ENCODE peak calls at places on chromosomes 16 and 17, in five cellular contexts. D is PC-3, I is ascending aorta, O is mesothelial cell of epicardium, P is GM06990. H is an unnamed sample.

GRCh38 chr16:71626018-71626857 is at the start of gene MARVELD3:
- DNase-seq in P (peak), I (no peak), D (peak), O (peak), H (peak)

GRCh38 chr17:48492401-48493298 is 38.2 kb downstream of the HOXB1 start:
- DNase-seq in P (peak), O (peak), I (no peak), D (peak), H (peak)

GRCh38 chr16:78175287-78175686 is 75.8 kb downstream of the WWOX start:
- DNase-seq in P (no peak), I (no peak), D (peak), O (no peak), H (no peak)

GRCh38 chr16:84024854-84025253 is 17.7 kb downstream of the SLC38A8 start:
- DNase-seq in D (peak), P (no peak), I (no peak), O (no peak), H (no peak)

GRCh38 chr16:75304521-75305363 is 53.3 kb upstream of the BCAR1 start:
- DNase-seq in P (peak), O (no peak), I (no peak), D (peak), H (no peak)

GRCh38 chr17:7293821-7294613 is 422 bp downstream of the YBX2 start:
- DNase-seq in P (no peak), D (no peak), I (no peak), O (no peak), H (no peak)

GRCh38 chr17:41678907-41679739 is 9.6 kb upstream of the EIF1 start:
- DNase-seq in I (no peak), D (peak), O (no peak), P (peak), H (no peak)

GRCh38 chr17:42642377-42642776 is 16.7 kb upstream of the TUBG2 start:
- DNase-seq in I (no peak), P (no peak), D (no peak), O (no peak), H (no peak)

GRCh38 chr17:82793974-82794620 is 42.2 kb downstream of the TBCD start:
- DNase-seq in I (no peak), D (no peak), P (no peak), O (no peak), H (no peak)

GRCh38 chr17:38358586-38359513 is 7.2 kb downstream of the SOCS7 start:
- DNase-seq in P (no peak), I (no peak), D (no peak), O (no peak), H (no peak)

GRCh38 chr17:65062168-65062915 is 5.8 kb upstream of the GNA13 start:
- DNase-seq in I (no peak), D (peak), P (no peak), O (no peak), H (no peak)

GRCh38 chr16:49455991-49456745 is 82.6 kb downstream of the C16orf78 start:
- DNase-seq in O (no peak), P (no peak), D (no peak), I (no peak), H (no peak)

GRCh38 chr16:89050868-89051311 is 42.8 kb upstream of the ACSF3 start:
- DNase-seq in P (no peak), I (no peak), O (no peak), D (no peak), H (no peak)

GRCh38 chr17:17141860-17142552 is 64.1 kb downstream of the PLD6 start:
- DNase-seq in I (no peak), O (peak), P (no peak), D (no peak), H (peak)

GRCh38 chr16:86772671-86773338 is 194.5 kb downstream of the FOXL1 start:
- DNase-seq in P (no peak), O (no peak), I (no peak), D (peak), H (no peak)

GRCh38 chr16:73232555-73233422 is 184.9 kb upstream of the ZFHX3 start:
- DNase-seq in O (peak), D (peak), I (no peak), P (no peak), H (no peak)

GRCh38 chr16:26510924-26511323 is 555.8 kb upstream of the C16orf82 start:
- DNase-seq in O (no peak), I (no peak), P (no peak), D (no peak), H (no peak)

GRCh38 chr17:74408262-74408661 is 23.6 kb upstream of the GPRC5C start:
- DNase-seq in O (no peak), P (no peak), I (no peak), D (peak), H (no peak)
- TF ChIP-seq CTCF in O (no peak), P (peak), I (peak), D (peak), H (no peak)

GRCh38 chr17:78412403-78412802 is 34.0 kb downstream of the PGS1 start:
- DNase-seq in O (no peak), I (no peak), P (no peak), D (peak), H (no peak)
- TF ChIP-seq CTCF in O (peak), I (peak), P (peak), D (peak), H (peak)

GRCh38 chr16:30657866-30658730 is at the start of gene FBRS:
- DNase-seq in O (peak), D (peak), I (peak), P (peak), H (peak)

GRCh38 chr16:30660424-30661251 is 2.4 kb downstream of the FBRS start:
- DNase-seq in D (no peak), I (no peak), O (no peak), P (no peak), H (peak)

GRCh38 chr16:30656974-30657865 is 1.0 kb upstream of the FBRS start:
- DNase-seq in P (no peak), D (peak), O (no peak), I (no peak), H (no peak)

GRCh38 chr16:30659507-30660423 is 1.5 kb downstream of the FBRS start:
- DNase-seq in I (no peak), D (no peak), P (peak), O (peak), H (no peak)

DNA sequence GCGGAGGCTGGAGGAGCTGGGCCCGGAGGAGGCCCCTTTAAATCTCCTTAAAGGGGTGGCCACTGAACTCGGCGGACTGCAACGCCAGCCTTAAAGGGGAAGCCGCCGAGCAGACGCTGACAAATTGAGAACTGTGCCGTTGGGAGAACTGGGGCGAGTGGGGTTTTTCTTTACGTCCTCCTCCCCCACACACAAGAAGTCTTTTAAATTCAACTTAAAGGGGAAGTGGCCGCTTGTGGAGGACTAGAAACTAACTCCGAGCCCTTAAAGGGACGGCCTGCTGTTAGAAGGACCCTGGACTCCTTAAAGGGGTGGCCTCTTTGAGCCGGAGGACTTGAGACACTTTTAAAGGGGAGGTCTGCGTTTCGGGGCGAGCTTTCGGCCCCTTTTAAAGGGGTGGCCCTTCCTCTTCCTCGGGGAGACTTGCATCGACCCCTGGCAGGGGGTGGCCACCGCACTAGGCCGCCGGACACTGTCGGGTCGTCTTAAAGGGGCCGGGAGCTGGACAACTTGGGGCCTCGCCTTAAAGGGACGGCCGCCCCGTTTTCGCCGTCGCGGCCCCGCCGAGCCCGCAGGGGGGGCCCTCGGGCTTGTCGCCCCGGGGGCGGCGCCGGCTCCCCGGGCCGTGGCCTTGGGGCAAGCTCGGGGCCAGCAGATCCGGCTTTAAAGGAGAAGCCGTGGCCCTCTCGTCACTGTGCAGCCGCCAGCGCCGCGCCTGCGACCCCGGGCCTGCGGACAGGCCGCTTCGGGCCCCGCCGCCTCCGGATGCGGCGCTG is 688 bp downstream of the FBRS start:
- DNase-seq in D (peak), I (peak), O (no peak), P (peak), H (peak)
- TF ChIP-seq CTCF in D (peak), I (peak), O (no peak), P (no peak), H (peak)

DNA sequence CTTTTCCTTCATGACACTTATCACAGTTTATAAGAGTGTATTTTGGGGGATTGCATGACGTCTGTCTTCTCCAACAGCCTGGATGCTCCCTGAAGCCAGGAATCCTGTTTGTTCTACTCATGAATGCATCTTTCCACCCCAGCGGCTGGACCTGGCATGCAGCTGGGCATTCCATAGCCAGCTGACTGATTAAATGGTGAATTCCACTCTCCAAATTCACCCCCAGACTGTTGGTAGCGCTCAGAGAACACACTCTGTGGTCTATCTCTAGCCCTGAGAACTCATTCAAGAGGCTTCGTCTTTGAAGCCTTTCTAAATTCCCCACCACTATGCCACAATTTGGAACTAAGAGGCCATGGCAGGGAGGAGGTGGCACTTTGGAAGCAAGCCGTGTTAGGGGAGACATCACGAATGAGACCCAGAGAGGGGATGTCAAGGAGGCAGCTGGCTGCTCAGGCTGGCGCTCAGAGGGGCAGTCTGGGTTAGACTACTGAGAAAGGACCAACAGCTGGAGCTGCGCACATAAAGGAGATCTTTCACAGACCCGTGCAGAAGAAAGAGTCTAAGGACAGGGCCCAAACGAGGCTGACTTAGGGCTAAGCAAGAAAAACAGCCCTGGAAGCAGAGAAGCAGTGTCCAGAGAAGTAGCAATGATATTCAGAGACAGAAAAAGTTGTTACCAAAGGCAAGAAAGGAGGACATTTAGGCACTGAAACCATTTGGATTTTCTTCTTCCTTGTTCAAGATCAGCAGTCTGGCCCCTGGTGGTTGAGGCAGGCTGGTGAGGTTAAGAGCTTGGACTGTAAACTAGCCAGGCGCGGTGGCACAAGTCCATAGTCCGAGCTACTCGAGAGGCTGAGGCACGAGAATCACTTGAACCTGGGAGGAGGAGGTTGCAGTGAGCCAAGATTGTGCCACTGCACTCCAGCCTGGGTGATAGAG is 42.4 kb upstream of the ZNF629 start:
- DNase-seq in P (no peak), D (no peak), O (no peak), I (no peak), H (no peak)
- TF ChIP-seq CTCF in P (no peak), D (no peak), O (no peak), I (no peak), H (no peak)

H was measured in GM10248.